ENCODE peak calls at places on chromosomes 6 and 20, in six cellular contexts. N is adrenal gland, T is heart left ventricle, D is pancreas, R is right cardiac atrium, Y is Karpas-422. Z is an unnamed sample. For H3K4me1, the result is how much of the 10 kb centered on the place peaks cover.

GRCh38 chr20:24208652-24209051 is 220.1 kb upstream of the GGTLC1 start:
- DNase-seq in N (no peak), Y (no peak), T (no peak), R (no peak), D (no peak), Z (no peak)

GRCh38 chr6:10565913-10566312 is 44.8 kb downstream of the GCNT2 start:
- DNase-seq in T (no peak), R (no peak), D (no peak), Y (no peak), N (no peak), Z (no peak)

GRCh38 chr6:169752074-169752623 is 727 bp downstream of the ERMARD start:
- DNase-seq in Y (peak), D (no peak), T (no peak), R (no peak), N (no peak), Z (no peak)

GRCh38 chr20:13289031-13289430 is 68.0 kb downstream of the ISM1 start:
- DNase-seq in N (no peak), Y (no peak), T (no peak), D (no peak), R (no peak), Z (no peak)

GRCh38 chr6:89492025-89492640 is 59.2 kb downstream of the ANKRD6 start:
- DNase-seq in D (no peak), N (no peak), T (no peak), R (no peak), Y (no peak), Z (no peak)

GRCh38 chr20:36092424-36093024 is 62.0 kb upstream of the EPB41L1 start:
- DNase-seq in N (no peak), Y (no peak), R (peak), D (peak), T (peak), Z (no peak)

GRCh38 chr6:147043994-147044477 is 160.2 kb upstream of the STXBP5 start:
- DNase-seq in D (no peak), T (no peak), Y (no peak), N (no peak), R (no peak), Z (no peak)

GRCh38 chr6:142279350-142280180 is 22.2 kb upstream of the ADGRG6 start:
- DNase-seq in Y (no peak), D (no peak), R (no peak), T (no peak), N (no peak), Z (no peak)

GRCh38 chr6:25359191-25359861 is 80.2 kb downstream of the CARMIL1 start:
- DNase-seq in N (peak), T (no peak), R (peak), D (no peak), Y (no peak), Z (no peak)

GRCh38 chr6:53496797-53497196 is 48.1 kb downstream of the GCLC start:
- DNase-seq in Y (no peak), D (no peak), N (no peak), T (no peak), R (no peak), Z (no peak)

GRCh38 chr6:74715362-74716068 is 490.3 kb downstream of the COL12A1 start:
- DNase-seq in D (no peak), Y (no peak), T (no peak), R (no peak), N (no peak), Z (no peak)

GRCh38 chr6:142329486-142330113 is 27.8 kb downstream of the ADGRG6 start:
- DNase-seq in T (no peak), Y (no peak), D (no peak), N (no peak), R (no peak), Z (no peak)

GRCh38 chr6:111201155-111201554 is 113.9 kb downstream of the SLC16A10 start:
- DNase-seq in D (no peak), N (no peak), T (no peak), R (no peak), Y (no peak), Z (no peak)

GRCh38 chr6:154138806-154139205 is 99.8 kb downstream of the OPRM1 start:
- DNase-seq in Y (no peak), D (no peak), T (no peak), R (no peak), N (no peak), Z (no peak)

GRCh38 chr20:25487306-25487705 is 79.8 kb downstream of the GINS1 start:
- DNase-seq in Y (no peak), T (no peak), R (no peak), D (no peak), N (no peak), Z (no peak)

GRCh38 chr20:41005361-41005729 is 23.3 kb upstream of the TOP1 start:
- DNase-seq in D (peak), R (peak), T (peak), N (peak), Y (no peak), Z (peak)

GRCh38 chr6:29506446-29507067 is 18.8 kb upstream of the MAS1L start:
- DNase-seq in N (no peak), D (no peak), Y (no peak), R (no peak), T (no peak), Z (no peak)

GRCh38 chr6:37809144-37809543 is 10.4 kb upstream of the ZFAND3 start:
- DNase-seq in N (peak), R (peak), D (no peak), Y (no peak), T (no peak), Z (no peak)

GRCh38 chr6:84728602-84729001 is 35.8 kb downstream of the TBX18 start:
- DNase-seq in R (no peak), N (no peak), Y (peak), D (no peak), T (no peak), Z (no peak)

GRCh38 chr20:55881204-55881603 is 124.1 kb downstream of the CBLN4 start:
- DNase-seq in T (no peak), D (no peak), N (no peak), Y (no peak), R (no peak), Z (peak)

GRCh38 chr6:29723666-29724588 is 693 bp downstream of the HLA-F start:
- DNase-seq in N (no peak), Y (no peak), D (peak), T (peak), R (peak), Z (peak)

DNA sequence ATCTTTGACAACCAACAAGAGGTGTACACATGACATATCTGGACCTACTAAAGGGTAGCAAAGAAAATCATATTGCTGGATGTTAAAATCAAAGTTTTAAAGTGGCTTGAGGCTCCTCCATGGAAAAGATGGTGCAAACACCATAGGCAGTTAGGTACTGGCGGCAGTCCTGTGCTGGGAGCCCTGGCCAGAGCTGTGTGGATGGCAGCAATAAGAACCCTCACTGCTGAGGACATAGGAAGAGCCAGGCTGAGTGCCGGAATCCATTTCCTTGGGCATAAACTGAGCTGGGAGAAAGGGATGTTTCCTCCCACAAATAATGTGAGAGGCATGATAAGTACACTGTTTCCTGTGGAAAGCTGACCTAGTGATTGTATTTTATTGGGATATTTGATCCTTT is 89.9 kb downstream of the ARID1B start:
- DNase-seq in Y (no peak), D (no peak), T (no peak), N (no peak), R (no peak), Z (no peak)
- H3K4me1 ChIP-seq in Y (half or more), D (under half), T (under half), N (under half), R (under half), Z (under half)

GRCh38 chr20:10669843-10670446 is 3.9 kb downstream of the JAG1 start:
- DNase-seq in D (no peak), T (no peak), R (no peak), N (no peak), Y (no peak), Z (no peak)
- H3K4me3 ChIP-seq in D (peak), T (peak), R (peak), N (no peak), Y (peak), Z (no peak)

GRCh38 chr20:32479012-32479411 is 106.1 kb downstream of the NOL4L start:
- DNase-seq in D (no peak), T (peak), Y (no peak), R (no peak), N (no peak), Z (peak)
- H3K4me1 ChIP-seq in D (half or more), T (under half), Y (under half), R (under half), N (under half), Z (half or more)

GRCh38 chr6:44249082-44249748 is 2.3 kb downstream of the HSP90AB1 start:
- DNase-seq in R (no peak), Y (no peak), D (no peak), T (no peak), N (peak), Z (no peak)
- H3K4me3 ChIP-seq in R (no peak), Y (peak), D (peak), T (peak), N (no peak), Z (no peak)

GRCh38 chr20:57468523-57469417 is 56.2 kb downstream of the CTCFL start:
- DNase-seq in Y (peak), N (no peak), T (peak), R (no peak), D (no peak), Z (no peak)
- H3K4me1 ChIP-seq in Y (half or more), N (under half), T (under half), R (under half), D (under half), Z (under half)

DNA sequence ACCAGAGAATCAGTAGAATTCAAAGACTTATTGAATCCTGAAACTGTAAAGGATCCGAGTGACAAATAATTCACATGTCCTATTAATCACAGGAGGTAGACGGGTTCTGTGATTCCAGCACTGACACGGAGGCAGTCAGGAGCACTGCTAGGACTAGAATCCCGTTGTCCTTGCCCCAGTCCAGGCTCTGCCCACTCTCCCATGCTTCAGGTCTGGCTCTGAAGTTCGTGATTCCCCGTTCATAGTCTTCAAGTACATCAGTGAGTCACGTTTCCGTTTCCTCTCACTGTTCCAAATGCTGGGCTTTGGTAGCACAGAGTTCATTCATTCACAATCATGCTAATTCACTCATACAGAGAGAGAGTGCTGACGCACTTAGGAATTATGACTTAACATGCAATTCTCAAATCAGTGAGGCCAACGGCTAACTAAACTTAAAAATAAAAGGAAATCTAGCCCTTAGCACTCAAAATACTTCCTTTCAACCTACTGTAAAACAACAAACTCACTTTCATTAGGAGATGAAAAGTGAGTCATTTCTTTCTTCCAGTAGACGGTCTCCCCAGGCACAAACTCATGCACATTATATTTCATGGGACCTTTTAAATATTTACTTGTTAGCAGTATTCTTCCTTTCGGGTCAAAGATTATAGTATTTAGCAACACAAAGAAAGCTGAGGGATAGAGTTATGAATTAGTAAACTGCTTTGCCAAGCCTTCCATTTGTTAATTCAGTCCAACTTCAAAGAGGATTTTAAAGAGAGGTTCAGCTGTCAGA is 94.0 kb upstream of the NHSL1 start:
- DNase-seq in Y (no peak), D (no peak), T (no peak), R (peak), N (peak), Z (no peak)
- H3K4me3 ChIP-seq in Y (peak), D (no peak), T (peak), R (no peak), N (no peak), Z (no peak)

GRCh38 chr6:12598919-12599318 is 117.6 kb upstream of the PHACTR1 start:
- DNase-seq in N (no peak), T (no peak), R (no peak), Y (no peak), D (no peak), Z (no peak)
- H3K4me1 ChIP-seq in N (under half), T (under half), R (under half), Y (under half), D (under half), Z (under half)

DNA sequence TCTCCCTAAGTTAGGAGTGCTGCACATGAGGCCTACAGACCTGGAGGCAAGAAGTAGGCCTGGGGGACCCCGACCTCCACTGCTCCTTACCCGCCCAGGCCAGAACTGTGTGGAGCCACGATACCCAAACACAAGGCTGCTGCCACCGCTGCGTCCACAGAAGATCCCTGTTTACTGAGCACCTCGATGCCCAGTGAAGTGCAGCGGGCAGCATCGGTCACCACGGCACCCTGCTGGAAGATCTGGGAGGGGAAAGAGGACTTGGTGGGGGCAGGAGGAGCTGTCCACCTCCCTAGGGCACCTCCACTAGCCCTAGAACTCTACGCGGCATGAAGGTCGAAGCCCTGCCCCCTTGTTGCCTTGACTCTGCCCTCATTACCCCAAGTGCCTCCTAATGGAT is 9.9 kb downstream of the GGT7 start:
- DNase-seq in N (no peak), Y (no peak), T (no peak), D (no peak), R (no peak), Z (no peak)
- H3K4me3 ChIP-seq in N (no peak), Y (no peak), T (no peak), D (no peak), R (no peak), Z (no peak)

GRCh38 chr20:57702521-57702920 is 7.3 kb downstream of the PMEPA1 start:
- DNase-seq in Y (no peak), N (no peak), T (no peak), R (no peak), D (no peak), Z (no peak)
- H3K4me1 ChIP-seq in Y (half or more), N (under half), T (under half), R (under half), D (under half), Z (under half)

GRCh38 chr6:7543761-7544424 is 2.4 kb downstream of the DSP start:
- DNase-seq in R (no peak), Y (no peak), N (peak), T (no peak), D (no peak), Z (no peak)
- H3K4me3 ChIP-seq in R (peak), Y (no peak), N (no peak), T (peak), D (peak), Z (no peak)

Z was measured in mucosa of descending colon.